ENCODE peak calls at places on chromosomes 4 and X, in seven cellular contexts. One of them, this sample, is unnamed.
A peak's percentile ranks its signal among the peaks of the same experiment; 100 is the strongest.

GRCh38 chrX:133191739-133192039 is 26.5 kb downstream of the TFDP3 start:
- DNase-seq in IMR-90: no peak
- DNase-seq in mesenchymal stem cell: no peak
- DNase-seq in mesendoderm: no peak
- DNase-seq in H9: no peak
- DNase-seq in H1: no peak
- DNase-seq in trophoblast cell: no peak
- DNase-seq in this sample: no peak

GRCh38 chr4:186725422-186726149 is 1.9 kb upstream of the FAT1 start:
- DNase-seq in IMR-90: peak; percentile 88
- DNase-seq in mesenchymal stem cell: peak; percentile 89
- DNase-seq in mesendoderm: peak; percentile 76
- DNase-seq in H9: peak; percentile 70
- DNase-seq in H1: no peak
- DNase-seq in trophoblast cell: peak; percentile 82
- DNase-seq in this sample: peak; percentile 63

GRCh38 chr4:152258391-152258790 is 277.5 kb downstream of the FBXW7 start:
- DNase-seq in IMR-90: no peak
- DNase-seq in mesenchymal stem cell: no peak
- DNase-seq in mesendoderm: no peak
- DNase-seq in H9: no peak
- DNase-seq in H1: no peak
- DNase-seq in trophoblast cell: no peak
- DNase-seq in this sample: no peak

GRCh38 chr4:165288639-165289428 is 38.6 kb upstream of the MSMO1 start:
- DNase-seq in IMR-90: peak; percentile 75
- DNase-seq in mesenchymal stem cell: peak; percentile 64
- DNase-seq in mesendoderm: no peak
- DNase-seq in H9: no peak
- DNase-seq in H1: no peak
- DNase-seq in trophoblast cell: peak; percentile 4
- DNase-seq in this sample: no peak

GRCh38 chrX:46653482-46653881 is 79.9 kb downstream of the CHST7 start:
- DNase-seq in IMR-90: peak; percentile 4
- DNase-seq in mesenchymal stem cell: no peak
- DNase-seq in mesendoderm: peak; percentile 52
- DNase-seq in H9: peak; percentile 63
- DNase-seq in H1: no peak
- DNase-seq in trophoblast cell: peak; percentile 41
- DNase-seq in this sample: no peak

GRCh38 chr4:21692211-21692610 is 256.4 kb downstream of the KCNIP4 start:
- DNase-seq in IMR-90: no peak
- DNase-seq in mesenchymal stem cell: peak; percentile 11
- DNase-seq in mesendoderm: no peak
- DNase-seq in H9: no peak
- DNase-seq in H1: no peak
- DNase-seq in trophoblast cell: no peak
- DNase-seq in this sample: no peak

GRCh38 chrX:133007458-133007857 is 49.0 kb upstream of the HS6ST2 start:
- DNase-seq in IMR-90: no peak
- DNase-seq in mesenchymal stem cell: no peak
- DNase-seq in mesendoderm: no peak
- DNase-seq in H9: no peak
- DNase-seq in H1: no peak
- DNase-seq in trophoblast cell: no peak
- DNase-seq in this sample: no peak

GRCh38 chr4:186701273-186701672 is 22.4 kb downstream of the FAT1 start:
- DNase-seq in IMR-90: peak; percentile 41
- DNase-seq in mesenchymal stem cell: peak; percentile 59
- DNase-seq in mesendoderm: peak; percentile 85
- DNase-seq in H9: peak; percentile 84
- DNase-seq in H1: no peak
- DNase-seq in trophoblast cell: no peak
- DNase-seq in this sample: peak; percentile 75

GRCh38 chrX:39762266-39762841 is 335.4 kb downstream of the BCOR start:
- DNase-seq in IMR-90: peak; percentile 84
- DNase-seq in mesenchymal stem cell: peak; percentile 92
- DNase-seq in mesendoderm: no peak
- DNase-seq in H9: no peak
- DNase-seq in H1: no peak
- DNase-seq in trophoblast cell: peak; percentile 13
- DNase-seq in this sample: no peak

GRCh38 chr4:169059294-169060201 is 49.5 kb upstream of the CBR4 start:
- DNase-seq in IMR-90: no peak
- DNase-seq in mesenchymal stem cell: peak; percentile 29
- DNase-seq in mesendoderm: no peak
- DNase-seq in H9: no peak
- DNase-seq in H1: no peak
- DNase-seq in trophoblast cell: no peak
- DNase-seq in this sample: no peak

GRCh38 chr4:41692717-41693345 is 55.7 kb downstream of the PHOX2B start:
- DNase-seq in IMR-90: peak; percentile 59
- DNase-seq in mesenchymal stem cell: peak; percentile 56
- DNase-seq in mesendoderm: peak; percentile 75
- DNase-seq in H9: peak; percentile 77
- DNase-seq in H1: peak; percentile 25
- DNase-seq in trophoblast cell: peak; percentile 76
- DNase-seq in this sample: peak; percentile 62

GRCh38 chr4:41538887-41539498 is 1.0 kb downstream of the LIMCH1 start:
- DNase-seq in IMR-90: no peak
- DNase-seq in mesenchymal stem cell: no peak
- DNase-seq in mesendoderm: no peak
- DNase-seq in H9: peak; percentile 37
- DNase-seq in H1: no peak
- DNase-seq in trophoblast cell: peak; percentile 91
- DNase-seq in this sample: no peak

GRCh38 chr4:163048447-163048846 is 118.2 kb downstream of the NAF1 start:
- DNase-seq in IMR-90: peak; percentile 19
- DNase-seq in mesenchymal stem cell: peak; percentile 43
- DNase-seq in mesendoderm: peak; percentile 63
- DNase-seq in H9: peak; percentile 49
- DNase-seq in H1: peak; percentile 2
- DNase-seq in trophoblast cell: peak; percentile 62
- DNase-seq in this sample: no peak

DNA sequence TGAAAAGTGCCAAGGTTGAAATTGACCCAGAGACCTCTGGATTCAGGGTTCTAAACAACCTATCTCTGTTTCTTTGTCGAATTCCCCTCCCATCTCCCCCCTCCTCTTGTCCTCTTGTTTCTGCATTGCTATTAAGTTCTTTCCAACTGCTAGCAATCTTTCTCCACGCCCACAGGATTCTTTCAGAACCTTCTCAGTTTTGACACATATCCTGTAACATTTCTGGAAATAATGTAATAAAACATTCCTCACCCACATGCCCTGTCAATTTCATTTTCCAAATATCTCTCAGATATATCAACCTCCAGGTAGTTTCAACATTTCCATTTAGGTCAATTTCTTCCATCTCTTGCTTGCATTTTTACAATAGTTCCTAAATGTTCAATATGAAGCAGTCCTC is 1105.9 kb downstream of the ARAP2 start:
- DNase-seq in IMR-90: no peak
- DNase-seq in mesenchymal stem cell: no peak
- DNase-seq in mesendoderm: no peak
- DNase-seq in H9: no peak
- DNase-seq in H1: no peak
- DNase-seq in trophoblast cell: peak; percentile 52
- DNase-seq in this sample: no peak
- H2BK120ac ChIP-seq in IMR-90: no peak overlapping the region
- H2BK120ac ChIP-seq in mesenchymal stem cell: no peak overlapping the region
- H2BK120ac ChIP-seq in mesendoderm: no peak overlapping the region
- H2BK120ac ChIP-seq in H9: no peak overlapping the region
- H2BK120ac ChIP-seq in H1: no peak overlapping the region
- H2BK120ac ChIP-seq in trophoblast cell: no peak overlapping the region
- H2BK120ac ChIP-seq in this sample: no peak overlapping the region

GRCh38 chr4:177450421-177451107 is 8.3 kb upstream of the AGA start:
- DNase-seq in IMR-90: peak; percentile 29
- DNase-seq in mesenchymal stem cell: peak; percentile 60
- DNase-seq in mesendoderm: no peak
- DNase-seq in H9: no peak
- DNase-seq in H1: no peak
- DNase-seq in trophoblast cell: peak; percentile 98
- DNase-seq in this sample: no peak
- H2BK120ac ChIP-seq in IMR-90: no peak overlapping the region
- H2BK120ac ChIP-seq in mesenchymal stem cell: no peak overlapping the region
- H2BK120ac ChIP-seq in mesendoderm: no peak overlapping the region
- H2BK120ac ChIP-seq in H9: no peak overlapping the region
- H2BK120ac ChIP-seq in H1: no peak overlapping the region
- H2BK120ac ChIP-seq in trophoblast cell: no peak overlapping the region
- H2BK120ac ChIP-seq in this sample: no peak overlapping the region

DNA sequence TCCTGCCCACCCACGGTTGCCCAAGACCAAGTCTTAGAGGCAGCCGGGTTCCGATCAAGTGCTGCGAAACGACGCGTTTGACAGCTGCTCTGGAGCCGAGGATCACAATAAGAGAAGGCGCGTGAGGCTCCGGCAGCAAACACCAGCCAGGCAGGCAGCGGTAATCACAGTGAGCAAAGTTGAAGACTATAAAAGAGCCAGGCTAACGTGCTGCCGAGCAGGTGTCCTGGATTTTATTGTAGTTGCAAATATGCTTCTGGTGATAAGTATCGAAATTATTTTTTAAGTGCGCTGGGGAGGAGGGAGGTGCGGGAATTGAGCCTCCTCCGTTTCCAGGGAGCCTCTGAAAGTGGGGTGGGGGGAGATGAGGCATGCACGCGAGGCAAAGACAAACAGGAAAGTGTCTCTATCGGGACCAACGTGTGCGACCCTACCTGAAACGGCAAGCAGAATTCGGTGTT is 597 bp downstream of the GABRA2 start:
- DNase-seq in IMR-90: no peak
- DNase-seq in mesenchymal stem cell: peak; percentile 76
- DNase-seq in mesendoderm: peak; percentile 56
- DNase-seq in H9: peak; percentile 55
- DNase-seq in H1: no peak
- DNase-seq in trophoblast cell: no peak
- DNase-seq in this sample: peak; percentile 47
- H2BK120ac ChIP-seq in IMR-90: no peak overlapping the region
- H2BK120ac ChIP-seq in mesenchymal stem cell: no peak overlapping the region
- H2BK120ac ChIP-seq in mesendoderm: no peak overlapping the region
- H2BK120ac ChIP-seq in H9: no peak overlapping the region
- H2BK120ac ChIP-seq in H1: no peak overlapping the region
- H2BK120ac ChIP-seq in trophoblast cell: no peak overlapping the region
- H2BK120ac ChIP-seq in this sample: no peak overlapping the region

DNA sequence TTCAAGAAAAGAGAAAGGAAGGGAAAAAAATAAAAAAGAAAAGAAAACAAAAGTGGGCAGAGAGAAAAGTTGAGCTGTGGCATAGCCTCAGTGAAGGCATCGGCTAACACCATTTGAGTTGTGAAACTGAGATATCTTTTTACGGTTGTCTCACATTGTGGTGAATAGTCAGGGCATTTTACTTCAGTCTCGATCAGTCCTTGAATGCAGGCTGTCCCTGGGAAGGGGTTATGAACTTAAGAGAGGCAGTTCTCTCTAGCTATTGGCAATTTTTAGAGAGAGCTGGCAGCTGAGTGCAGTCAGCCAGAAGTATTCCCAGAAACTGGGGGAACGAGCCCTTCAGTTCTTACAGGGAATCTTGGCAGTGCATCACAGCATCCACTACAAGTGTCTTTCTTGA is 93.5 kb upstream of the SLC6A14 start:
- DNase-seq in IMR-90: no peak
- DNase-seq in mesenchymal stem cell: no peak
- DNase-seq in mesendoderm: no peak
- DNase-seq in H9: no peak
- DNase-seq in H1: no peak
- DNase-seq in trophoblast cell: no peak
- DNase-seq in this sample: no peak
- H2BK120ac ChIP-seq in IMR-90: no peak overlapping the region
- H2BK120ac ChIP-seq in mesenchymal stem cell: no peak overlapping the region
- H2BK120ac ChIP-seq in mesendoderm: no peak overlapping the region
- H2BK120ac ChIP-seq in H9: no peak overlapping the region
- H2BK120ac ChIP-seq in H1: no peak overlapping the region
- H2BK120ac ChIP-seq in trophoblast cell: no peak overlapping the region
- H2BK120ac ChIP-seq in this sample: no peak overlapping the region

DNA sequence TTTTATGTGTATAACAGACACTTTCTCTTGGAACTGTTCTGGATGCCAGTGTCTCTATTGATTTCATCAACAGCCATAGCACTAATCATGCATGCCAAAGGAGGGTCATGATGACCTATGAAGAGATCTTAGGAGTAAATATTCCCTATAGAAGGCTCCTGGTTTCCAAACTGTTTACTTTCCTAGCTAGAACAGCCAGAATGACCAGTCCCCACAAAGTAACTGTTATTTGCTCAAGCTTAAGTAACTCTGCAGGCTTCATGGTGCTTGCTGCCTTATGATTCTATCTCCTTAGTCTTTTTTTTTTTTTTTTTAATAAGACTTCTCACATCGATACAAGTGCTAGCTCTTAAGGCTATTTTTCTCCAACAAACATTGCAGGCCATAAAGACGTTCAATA is 12.4 kb downstream of the S100G start:
- DNase-seq in IMR-90: no peak
- DNase-seq in mesenchymal stem cell: no peak
- DNase-seq in mesendoderm: no peak
- DNase-seq in H9: no peak
- DNase-seq in H1: no peak
- DNase-seq in trophoblast cell: no peak
- DNase-seq in this sample: no peak
- H2BK120ac ChIP-seq in IMR-90: peak overlapping the region; percentile 62
- H2BK120ac ChIP-seq in mesenchymal stem cell: no peak overlapping the region
- H2BK120ac ChIP-seq in mesendoderm: no peak overlapping the region
- H2BK120ac ChIP-seq in H9: no peak overlapping the region
- H2BK120ac ChIP-seq in H1: no peak overlapping the region
- H2BK120ac ChIP-seq in trophoblast cell: no peak overlapping the region
- H2BK120ac ChIP-seq in this sample: no peak overlapping the region

GRCh38 chr4:123183308-123183707 is 213.3 kb upstream of the SPRY1 start:
- DNase-seq in IMR-90: no peak
- DNase-seq in mesenchymal stem cell: no peak
- DNase-seq in mesendoderm: no peak
- DNase-seq in H9: no peak
- DNase-seq in H1: no peak
- DNase-seq in trophoblast cell: no peak
- DNase-seq in this sample: no peak
- H2BK120ac ChIP-seq in IMR-90: no peak overlapping the region
- H2BK120ac ChIP-seq in mesenchymal stem cell: no peak overlapping the region
- H2BK120ac ChIP-seq in mesendoderm: no peak overlapping the region
- H2BK120ac ChIP-seq in H9: no peak overlapping the region
- H2BK120ac ChIP-seq in H1: no peak overlapping the region
- H2BK120ac ChIP-seq in trophoblast cell: no peak overlapping the region
- H2BK120ac ChIP-seq in this sample: no peak overlapping the region

GRCh38 chr4:74789518-74789917 is 4.8 kb downstream of the BTC start:
- DNase-seq in IMR-90: no peak
- DNase-seq in mesenchymal stem cell: no peak
- DNase-seq in mesendoderm: no peak
- DNase-seq in H9: no peak
- DNase-seq in H1: no peak
- DNase-seq in trophoblast cell: no peak
- DNase-seq in this sample: no peak
- H2BK120ac ChIP-seq in IMR-90: no peak overlapping the region
- H2BK120ac ChIP-seq in mesenchymal stem cell: no peak overlapping the region
- H2BK120ac ChIP-seq in mesendoderm: no peak overlapping the region
- H2BK120ac ChIP-seq in H9: no peak overlapping the region
- H2BK120ac ChIP-seq in H1: no peak overlapping the region
- H2BK120ac ChIP-seq in trophoblast cell: no peak overlapping the region
- H2BK120ac ChIP-seq in this sample: no peak overlapping the region